ENCODE peak calls at places on chromosomes 3 and 15, in eight cellular contexts. U is Peyer's patch, Z is lower lobe of right lung, F is AG10803, L is thoracic aorta, B is adrenal gland, K is endothelial cell of umbilical vein, I is AG09309. M is an unnamed sample.
A peak's percentile ranks its signal among the peaks of the same experiment; 100 is the strongest.

GRCh38 chr3:12049675-12050074 is 45.5 kb downstream of the SYN2 start:
- DNase-seq in F (peak; percentile 3), Z (no peak), I (no peak), L (no peak), B (no peak), K (peak; percentile 10), U (no peak), M (peak; percentile 41)

GRCh38 chr15:65033659-65034269 is 4.3 kb upstream of the MTFMT start:
- DNase-seq in Z (no peak), L (no peak), F (peak; percentile 52), K (peak; percentile 38), B (no peak), I (no peak), U (no peak), M (peak; percentile 74)

GRCh38 chr3:48684480-48685143 is 1.1 kb downstream of the NCKIPSD start:
- DNase-seq in I (no peak), B (peak; percentile 59), F (no peak), U (no peak), L (no peak), K (no peak), Z (peak; percentile 73), M (peak; percentile 32)

GRCh38 chr15:67834593-67835348 is 5.1 kb downstream of the RNU6-1 start:
- DNase-seq in U (peak; percentile 54), I (no peak), F (no peak), L (no peak), B (no peak), K (no peak), Z (no peak), M (no peak)

GRCh38 chr3:9151240-9151639 is 98.2 kb downstream of the SRGAP3 start:
- DNase-seq in L (no peak), K (no peak), Z (no peak), B (no peak), F (peak; percentile 18), U (no peak), I (no peak), M (no peak)

GRCh38 chr3:151918253-151919029 is 45.0 kb downstream of the SUCNR1 start:
- DNase-seq in I (peak; percentile 52), B (no peak), Z (no peak), F (peak; percentile 71), U (no peak), L (no peak), K (peak; percentile 72), M (peak; percentile 87)

GRCh38 chr3:15794303-15794771 is 3.4 kb downstream of the ANKRD28 start:
- DNase-seq in B (no peak), I (no peak), K (peak; percentile 58), U (no peak), F (peak; percentile 78), Z (no peak), L (no peak), M (peak; percentile 89)

GRCh38 chr3:120536642-120537041 is 59.5 kb upstream of the NDUFB4 start:
- DNase-seq in Z (no peak), I (no peak), K (peak; percentile 20), L (no peak), F (no peak), U (no peak), B (no peak), M (no peak)

GRCh38 chr3:38138347-38139190 is at the start of gene MYD88:
- DNase-seq in I (no peak), U (peak; percentile 92), F (peak; percentile 54), Z (peak; percentile 94), K (peak; percentile 74), L (peak; percentile 45), B (peak; percentile 82), M (peak; percentile 59)

GRCh38 chr3:16884748-16885587 is at the start of gene PLCL2:
- DNase-seq in K (peak; percentile 33), B (peak; percentile 58), U (peak; percentile 77), Z (peak; percentile 69), F (peak; percentile 29), I (no peak), L (no peak), M (peak; percentile 60)

GRCh38 chr3:126746395-126747177 is 42.5 kb downstream of the CHCHD6 start:
- DNase-seq in I (peak; percentile 10), L (no peak), B (no peak), Z (peak; percentile 74), K (peak; percentile 9), F (peak; percentile 25), U (no peak), M (peak; percentile 76)

GRCh38 chr15:69648775-69649735 is 196.4 kb downstream of the RPLP1 start:
- DNase-seq in L (no peak), Z (no peak), K (no peak), I (no peak), B (no peak), F (no peak), U (no peak), M (no peak)

GRCh38 chr3:94440767-94441493 is 378.1 kb downstream of the NSUN3 start:
- DNase-seq in U (no peak), F (peak; percentile 30), B (no peak), L (no peak), I (no peak), K (peak; percentile 83), Z (no peak), M (peak; percentile 89)

GRCh38 chr15:101322849-101323477 is 27.9 kb upstream of the SNRPA1 start:
- DNase-seq in L (no peak), B (no peak), U (no peak), K (no peak), F (no peak), Z (no peak), I (no peak), M (no peak)

GRCh38 chr15:101318147-101318809 is 23.2 kb upstream of the SNRPA1 start:
- DNase-seq in Z (no peak), K (no peak), F (no peak), I (no peak), U (no peak), L (no peak), B (no peak), M (no peak)

GRCh38 chr15:101322016-101322695 is 27.1 kb upstream of the SNRPA1 start:
- DNase-seq in F (no peak), L (no peak), B (no peak), Z (no peak), U (no peak), K (no peak), I (no peak), M (no peak)

GRCh38 chr15:101318810-101319200 is 23.8 kb upstream of the SNRPA1 start:
- DNase-seq in Z (no peak), F (no peak), K (no peak), I (no peak), B (no peak), U (no peak), L (no peak), M (no peak)

DNA sequence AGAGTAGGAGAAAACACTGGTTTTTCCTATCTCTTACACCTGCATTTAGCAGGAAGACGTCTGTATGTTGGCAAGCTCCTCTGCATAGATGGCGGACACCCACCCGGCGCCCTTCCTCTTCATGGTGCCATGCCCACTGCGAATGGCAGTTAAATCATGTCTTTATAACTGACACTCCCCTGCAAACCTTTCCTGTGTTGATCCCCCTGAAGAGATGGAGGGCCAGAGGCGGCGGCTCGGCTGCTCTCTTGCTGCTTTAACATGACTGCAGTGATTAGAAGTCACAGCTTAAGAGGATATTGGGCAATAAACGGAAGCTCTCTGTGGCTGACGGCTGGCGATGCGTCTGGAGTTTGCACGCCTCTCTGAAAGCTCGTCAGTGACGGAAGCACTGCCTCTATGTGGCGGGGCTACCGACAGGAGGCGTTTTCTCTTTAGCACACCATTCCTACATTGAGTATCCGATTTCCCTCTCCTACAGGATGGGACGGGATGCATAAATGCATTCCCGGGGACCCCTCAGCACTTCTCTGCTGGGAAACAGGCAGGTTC is 25.5 kb upstream of the SNRPA1 start:
- DNase-seq in U (no peak), F (peak; percentile 56), Z (peak; percentile 84), K (peak; percentile 29), I (no peak), B (peak; percentile 65), L (no peak), M (peak; percentile 53)
- TF ChIP-seq CTCF in U (peak; percentile 27), F (peak; percentile 40), Z (peak; percentile 48), K (peak; percentile 40), I (no peak), B (peak; percentile 41), L (no peak), M (peak; percentile 44)

GRCh38 chr3:181772166-181772565 is 60.4 kb downstream of the SOX2 start:
- DNase-seq in B (no peak), U (no peak), F (no peak), L (no peak), Z (no peak), I (no peak), K (no peak), M (no peak)

GRCh38 chr3:181764544-181764943 is 52.8 kb downstream of the SOX2 start:
- DNase-seq in Z (no peak), I (no peak), K (no peak), L (no peak), B (no peak), U (no peak), F (no peak), M (no peak)

GRCh38 chr3:181773921-181774320 is 62.2 kb downstream of the SOX2 start:
- DNase-seq in Z (no peak), K (no peak), L (no peak), I (no peak), U (no peak), F (no peak), B (no peak), M (no peak)

GRCh38 chr3:181770296-181770695 is 58.6 kb downstream of the SOX2 start:
- DNase-seq in F (no peak), B (no peak), K (no peak), Z (no peak), L (no peak), U (no peak), I (no peak), M (no peak)
- H3K4me3 ChIP-seq in F (no peak overlapping the region), B (no peak overlapping the region), K (no peak overlapping the region), Z (no peak overlapping the region), L (no peak overlapping the region), U (no peak overlapping the region), I (no peak overlapping the region), M (no peak overlapping the region)

GRCh38 chr3:168847293-168847883 is 751.7 kb upstream of the GOLIM4 start:
- DNase-seq in B (no peak), F (peak; percentile 43), L (no peak), K (peak; percentile 68), Z (no peak), U (no peak), I (no peak), M (peak; percentile 69)
- TF ChIP-seq CTCF in B (peak; percentile 55), F (peak; percentile 66), L (peak; percentile 44), K (peak; percentile 43), Z (peak; percentile 50), U (peak; percentile 69), I (peak; percentile 59), M (peak; percentile 68)

GRCh38 chr15:88637436-88637835 is 1.4 kb upstream of the ISG20 start:
- DNase-seq in I (no peak), B (no peak), L (no peak), Z (no peak), K (no peak), U (peak; percentile 46), F (no peak), M (no peak)
- H3K4me3 ChIP-seq in I (no peak overlapping the region), B (no peak overlapping the region), L (no peak overlapping the region), Z (no peak overlapping the region), K (no peak overlapping the region), U (no peak overlapping the region), F (no peak overlapping the region), M (no peak overlapping the region)

GRCh38 chr3:134333522-134334181 is 40.6 kb downstream of the AMOTL2 start:
- DNase-seq in L (no peak), I (peak; percentile 90), F (peak; percentile 97), K (no peak), Z (no peak), B (peak; percentile 19), U (no peak), M (peak; percentile 80)
- TF ChIP-seq CTCF in L (no peak), I (peak; percentile 58), F (peak; percentile 51), K (no peak), Z (no peak), B (no peak), U (no peak), M (peak; percentile 38)